ENCODE peak calls at places on chromosomes 16 and 17, in nine cellular contexts. J is A549; R is K562; Q is mesendoderm; O is CD8-positive, alpha-beta memory T cell; I is thoracic aorta; L is body of pancreas; B is GM23248; S is iPS DF 6.9. H is an unnamed sample. For H3K4me1, the result is how much of the 10 kb centered on the place peaks cover.

GRCh38 chr17:40963838-40964237 is 2.9 kb downstream of the KRT39 start:
- DNase-seq in J (peak), R (peak), Q (peak), O (no peak), I (no peak), L (no peak), B (peak), S (no peak), H (no peak)

GRCh38 chr16:69404275-69404805 is 18.5 kb upstream of the TERF2 start:
- DNase-seq in J (peak), R (peak), Q (peak), O (no peak), I (no peak), L (peak), B (peak), S (no peak), H (no peak)

GRCh38 chr16:26666486-26666885 is 400.2 kb upstream of the C16orf82 start:
- DNase-seq in J (no peak), R (no peak), Q (no peak), O (no peak), I (no peak), L (no peak), B (no peak), S (no peak), H (no peak)

GRCh38 chr17:15999974-16000827 is 577 bp downstream of the TTC19 start:
- DNase-seq in J (peak), R (no peak), Q (peak), O (no peak), I (no peak), L (peak), B (peak), S (no peak), H (no peak)

GRCh38 chr17:60598001-60598736 is 1.8 kb upstream of the PPM1D start:
- DNase-seq in J (no peak), R (no peak), Q (no peak), O (no peak), I (no peak), L (no peak), B (no peak), S (no peak), H (no peak)

GRCh38 chr16:87461466-87461975 is 31.3 kb downstream of the ZCCHC14 start:
- DNase-seq in J (peak), R (peak), Q (peak), O (no peak), I (peak), L (peak), B (peak), S (peak), H (no peak)

GRCh38 chr16:56192644-56192960 is 1.3 kb downstream of the GNAO1 start:
- DNase-seq in J (no peak), R (no peak), Q (no peak), O (no peak), I (no peak), L (no peak), B (no peak), S (no peak), H (no peak)

GRCh38 chr16:57071840-57072541 is 20.4 kb upstream of the CPNE2 start:
- DNase-seq in J (peak), R (no peak), Q (no peak), O (no peak), I (no peak), L (no peak), B (peak), S (no peak), H (no peak)

GRCh38 chr17:9020824-9021157 is 519 bp upstream of the NTN1 start:
- DNase-seq in J (no peak), R (no peak), Q (no peak), O (no peak), I (no peak), L (no peak), B (no peak), S (no peak), H (no peak)

GRCh38 chr16:28149016-28149888 is 62.5 kb downstream of the XPO6 start:
- DNase-seq in J (no peak), R (no peak), Q (no peak), O (no peak), I (no peak), L (no peak), B (peak), S (no peak), H (peak)

GRCh38 chr17:67649891-67650290 is 67.8 kb upstream of the NOL11 start:
- DNase-seq in J (no peak), R (no peak), Q (peak), O (no peak), I (no peak), L (no peak), B (no peak), S (no peak), H (no peak)

GRCh38 chr17:7885357-7886226 is 3.0 kb upstream of the CHD3 start:
- DNase-seq in J (peak), R (peak), Q (peak), O (peak), I (no peak), L (peak), B (peak), S (no peak), H (peak)

GRCh38 chr16:58126451-58126968 is 2.7 kb downstream of the CFAP20 start:
- DNase-seq in J (no peak), R (no peak), Q (no peak), O (no peak), I (no peak), L (no peak), B (peak), S (no peak), H (no peak)

GRCh38 chr16:58125781-58126335 is 3.3 kb downstream of the CFAP20 start:
- DNase-seq in J (no peak), R (no peak), Q (peak), O (no peak), I (no peak), L (no peak), B (peak), S (no peak), H (no peak)

GRCh38 chr16:58128181-58128631 is 975 bp downstream of the CFAP20 start:
- DNase-seq in J (no peak), R (no peak), Q (no peak), O (no peak), I (no peak), L (no peak), B (peak), S (no peak), H (no peak)

GRCh38 chr16:58127634-58128033 is 1.5 kb downstream of the CFAP20 start:
- DNase-seq in J (no peak), R (no peak), Q (no peak), O (no peak), I (no peak), L (no peak), B (peak), S (no peak), H (no peak)

DNA sequence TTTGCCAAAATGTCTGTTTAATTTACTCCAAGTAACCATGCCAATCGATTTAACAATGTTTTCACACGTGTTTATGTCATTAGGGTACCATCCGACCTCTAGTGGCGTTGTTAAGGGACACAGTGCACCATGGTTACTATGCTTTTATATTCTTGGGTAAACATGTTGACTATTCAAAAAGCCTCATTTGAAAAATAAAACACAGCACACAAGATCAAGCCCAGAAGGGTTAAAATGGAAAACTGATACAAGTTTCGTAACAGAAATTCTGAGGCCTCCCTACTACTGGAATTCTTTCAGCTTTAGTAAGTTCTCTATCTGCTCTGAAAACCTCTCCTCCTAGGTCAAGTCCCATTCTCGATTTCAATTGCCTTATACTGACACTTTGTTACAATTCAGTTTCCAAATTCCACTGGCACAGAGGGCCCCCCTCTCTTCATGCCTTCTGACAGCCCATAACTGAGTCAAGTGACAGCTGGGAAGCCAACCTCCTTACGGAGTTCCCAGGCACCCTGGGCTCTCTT is 2.1 kb downstream of the CFAP20 start:
- DNase-seq in J (peak), R (peak), Q (peak), O (no peak), I (no peak), L (peak), B (peak), S (no peak), H (peak)
- H3K4me3 ChIP-seq in J (no peak), R (peak), Q (no peak), O (peak), I (peak), L (no peak), B (peak), S (no peak), H (peak)

DNA sequence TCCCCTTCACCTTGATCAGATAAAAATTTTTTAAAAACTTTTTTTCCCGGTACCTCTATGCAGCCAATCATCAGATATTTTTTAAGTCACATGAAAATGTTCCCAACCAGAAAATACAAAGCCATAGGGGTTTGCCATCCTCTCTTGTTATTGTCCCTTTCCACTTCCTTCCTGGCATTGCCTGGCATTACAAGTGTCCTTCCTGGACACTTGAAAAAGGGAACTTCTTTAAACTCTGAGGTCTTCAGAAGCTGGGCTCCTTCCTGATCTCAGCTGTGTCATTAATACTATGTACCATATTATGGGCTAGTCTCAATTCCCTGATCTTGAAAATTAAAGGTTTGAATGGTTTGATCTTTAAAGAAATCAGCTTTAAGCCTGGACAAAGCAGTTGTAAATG is 64.9 kb downstream of the TEX14 start:
- DNase-seq in J (no peak), R (no peak), Q (no peak), O (no peak), I (no peak), L (peak), B (no peak), S (no peak), H (no peak)
- H3K27ac ChIP-seq in J (no peak), R (no peak), Q (no peak), O (no peak), I (no peak), L (no peak), B (no peak), S (no peak), H (no peak)

GRCh38 chr16:84754353-84754856 is 54.6 kb downstream of the USP10 start:
- DNase-seq in J (peak), R (peak), Q (peak), O (peak), I (peak), L (peak), B (peak), S (peak), H (no peak)

GRCh38 chr16:84756830-84757229 is 57.0 kb downstream of the USP10 start:
- DNase-seq in J (no peak), R (no peak), Q (no peak), O (no peak), I (no peak), L (no peak), B (no peak), S (no peak), H (no peak)

GRCh38 chr16:84753412-84754325 is 53.9 kb downstream of the USP10 start:
- DNase-seq in J (no peak), R (no peak), Q (no peak), O (no peak), I (no peak), L (no peak), B (peak), S (no peak), H (no peak)

GRCh38 chr16:84752600-84752999 is 52.8 kb downstream of the USP10 start:
- DNase-seq in J (no peak), R (no peak), Q (no peak), O (no peak), I (no peak), L (no peak), B (no peak), S (no peak), H (no peak)

DNA sequence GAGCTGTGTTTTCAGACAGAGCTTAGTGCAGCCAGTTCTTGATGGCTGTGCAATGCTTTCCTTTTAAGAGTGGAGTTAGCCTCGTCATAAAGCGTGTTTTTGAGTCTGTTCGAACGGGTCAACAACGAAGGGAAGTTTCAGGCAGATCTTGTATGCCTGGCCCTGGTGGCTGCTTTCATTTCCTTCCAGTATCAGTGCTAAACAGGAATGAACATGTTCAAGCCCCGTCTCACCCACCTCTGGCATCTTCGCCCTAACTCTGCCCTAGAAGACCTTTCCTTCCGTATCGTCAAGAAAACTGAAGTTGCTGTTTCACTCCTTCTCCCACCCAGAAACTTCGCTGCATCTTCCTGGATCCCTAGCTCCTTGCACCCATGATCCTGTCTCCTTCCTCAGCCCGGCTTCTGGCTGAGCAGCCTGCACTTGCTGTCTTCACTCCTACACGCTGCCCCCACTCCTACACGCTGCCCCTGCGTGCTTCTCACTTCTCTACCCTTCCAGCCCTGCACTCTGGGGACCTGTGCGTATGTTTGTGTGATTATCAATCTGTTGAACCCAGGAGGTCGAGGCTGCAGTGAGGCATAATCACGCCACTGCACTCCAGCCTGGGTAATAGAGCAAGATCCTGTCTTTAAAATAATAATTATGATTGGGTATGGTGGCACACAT is 55.3 kb downstream of the USP10 start:
- DNase-seq in J (no peak), R (no peak), Q (no peak), O (no peak), I (no peak), L (no peak), B (no peak), S (no peak), H (no peak)
- H3K4me1 ChIP-seq in J (under half), R (under half), Q (under half), O (half or more), I (under half), L (under half), B (under half), S (under half), H (under half)

DNA sequence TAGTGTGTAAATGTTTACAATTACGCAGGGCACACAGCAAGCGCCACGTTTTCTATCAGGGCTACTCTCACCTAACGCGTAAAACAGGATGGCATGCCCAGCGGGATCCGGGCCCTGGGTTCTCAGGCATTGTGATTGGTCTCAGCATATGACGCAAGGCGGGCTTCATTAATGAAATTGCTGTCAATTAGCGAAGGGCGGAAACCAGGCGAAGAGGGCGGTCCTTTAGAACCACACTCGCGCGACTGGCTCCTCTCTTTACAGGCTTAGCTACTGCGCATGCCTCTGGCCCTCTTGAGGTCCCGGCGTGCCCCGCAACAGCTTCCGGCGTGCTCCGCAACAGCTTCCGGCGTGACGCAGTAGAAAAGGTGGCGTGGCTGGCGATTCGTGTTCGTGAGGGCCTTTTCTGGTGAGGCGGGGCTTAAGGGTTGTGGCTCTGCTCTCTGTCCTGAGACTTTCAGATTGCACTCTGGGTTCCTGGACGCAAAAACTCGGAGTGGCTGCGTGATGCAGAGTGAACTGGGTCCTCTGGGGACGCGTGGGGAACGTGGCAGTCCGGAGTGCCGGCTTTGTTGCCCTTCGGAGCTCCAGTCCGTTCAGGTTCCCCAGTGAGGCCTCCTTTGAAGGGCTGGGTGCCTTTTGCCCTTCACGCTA is 9.2 kb downstream of the OR2C1 start:
- DNase-seq in J (peak), R (no peak), Q (no peak), O (peak), I (peak), L (peak), B (peak), S (no peak), H (peak)
- H3K4me3 ChIP-seq in J (peak), R (no peak), Q (no peak), O (peak), I (peak), L (no peak), B (peak), S (no peak), H (peak)

GRCh38 chr16:86403056-86403455 is 107.3 kb upstream of the FOXF1 start:
- DNase-seq in J (no peak), R (no peak), Q (no peak), O (no peak), I (no peak), L (no peak), B (no peak), S (no peak), H (no peak)
- H3K27ac ChIP-seq in J (no peak), R (no peak), Q (no peak), O (no peak), I (no peak), L (no peak), B (no peak), S (no peak), H (no peak)